ENCODE peak calls at places on chromosome 9, in five cellular contexts. T is stimulated activated naive CD8-positive, alpha-beta T cell treated with anti-CD3 and anti-CD28 coated beads, Interleukin-15, Interleukin-2, amounts not matched to agents 100 U/mL and 50 U/mL, for 24 hours; H is stimulated activated CD8-positive, alpha-beta memory T cell treated with anti-CD3 and anti-CD28 coated beads, Interleukin-4, amount 100 ng/mL, for 4 hours; K is left colon; X is SJSA1. O is an unnamed sample.

GRCh38 chr9:72978724-72979123 is 25.9 kb upstream of the ALDH1A1 start:
- DNase-seq in T (no peak), H (no peak), K (no peak), X (no peak), O (no peak)

GRCh38 chr9:137277329-137278041 is at the start of gene TOR4A:
- DNase-seq in T (peak), H (no peak), K (peak), X (peak), O (no peak)

GRCh38 chr9:99057665-99058625 is 47.0 kb upstream of the TGFBR1 start:
- DNase-seq in T (peak), H (peak), K (peak), X (no peak), O (no peak)

GRCh38 chr9:122218885-122219855 is 9.6 kb downstream of the LHX6 start:
- DNase-seq in T (no peak), H (no peak), K (no peak), X (no peak), O (no peak)

GRCh38 chr9:80020530-80020929 is 448.8 kb downstream of the TLE4 start:
- DNase-seq in T (no peak), H (no peak), K (no peak), X (no peak), O (no peak)

GRCh38 chr9:136587145-136587943 is 41.5 kb upstream of the NOTCH1 start:
- DNase-seq in T (no peak), H (no peak), K (peak), X (no peak), O (no peak)

GRCh38 chr9:90141723-90142122 is 500.9 kb downstream of the DIRAS2 start:
- DNase-seq in T (no peak), H (no peak), K (no peak), X (no peak), O (no peak)

GRCh38 chr9:134377976-134378375 is 51.7 kb downstream of the RXRA start:
- DNase-seq in T (no peak), H (no peak), K (peak), X (peak), O (no peak)

GRCh38 chr9:132372177-132373095 is 17.6 kb upstream of the SETX start:
- DNase-seq in T (no peak), H (no peak), K (peak), X (no peak), O (no peak)

GRCh38 chr9:107983191-107983603 is 493.6 kb upstream of the KLF4 start:
- DNase-seq in T (no peak), H (no peak), K (no peak), X (no peak), O (no peak)

GRCh38 chr9:3403315-3403714 is 122.5 kb downstream of the RFX3 start:
- DNase-seq in T (no peak), H (no peak), K (no peak), X (no peak), O (no peak)

GRCh38 chr9:4126184-4126865 is 173.5 kb downstream of the GLIS3 start:
- DNase-seq in T (no peak), H (no peak), K (no peak), X (no peak), O (no peak)

O was measured in cortex of kidney.